ENCODE peak calls at places on chromosome 5, in ten cellular contexts. H, N, I, R, B, Z, M, P, F and C are unnamed samples.

GRCh38 chr5:61613679-61614078 is 281.6 kb downstream of the ZSWIM6 start:
- DNase-seq in H (no peak), N (no peak), I (no peak), R (no peak), B (no peak), Z (no peak), M (no peak), P (no peak), F (no peak), C (no peak)

GRCh38 chr5:169785731-169786130 is 148.7 kb downstream of the DOCK2 start:
- DNase-seq in H (no peak), N (no peak), I (no peak), R (no peak), B (no peak), Z (no peak), M (no peak), P (no peak), F (no peak), C (no peak)

GRCh38 chr5:120552638-120553037 is 88.5 kb downstream of the PRR16 start:
- DNase-seq in H (no peak), N (no peak), I (no peak), R (no peak), B (no peak), Z (no peak), M (no peak), P (peak), F (no peak), C (no peak)

GRCh38 chr5:79301046-79301712 is 65.2 kb downstream of the JMY start:
- DNase-seq in H (no peak), N (no peak), I (no peak), R (no peak), B (no peak), Z (no peak), M (peak), P (peak), F (no peak), C (no peak)

GRCh38 chr5:154446183-154447073 is 631 bp downstream of the SAP30L start:
- DNase-seq in H (peak), N (peak), I (peak), R (peak), B (peak), Z (peak), M (peak), P (peak), F (peak), C (no peak)

GRCh38 chr5:140146523-140146842 is 20.7 kb downstream of the IGIP start:
- DNase-seq in H (no peak), N (no peak), I (no peak), R (no peak), B (no peak), Z (no peak), M (no peak), P (no peak), F (no peak), C (no peak)

GRCh38 chr5:119274767-119275130 is 81.1 kb upstream of the TNFAIP8 start:
- DNase-seq in H (no peak), N (no peak), I (peak), R (no peak), B (peak), Z (no peak), M (peak), P (peak), F (no peak), C (peak)

GRCh38 chr5:78896128-78896527 is 89.0 kb downstream of the ARSB start:
- DNase-seq in H (no peak), N (no peak), I (no peak), R (no peak), B (peak), Z (no peak), M (peak), P (peak), F (no peak), C (no peak)

GRCh38 chr5:142618125-142618524 is 67.8 kb downstream of the FGF1 start:
- DNase-seq in H (no peak), N (no peak), I (no peak), R (no peak), B (peak), Z (no peak), M (peak), P (peak), F (no peak), C (no peak)

GRCh38 chr5:149528661-149529060 is 22.6 kb downstream of the CSNK1A1 start:
- DNase-seq in H (no peak), N (no peak), I (no peak), R (no peak), B (no peak), Z (no peak), M (no peak), P (no peak), F (no peak), C (no peak)

DNA sequence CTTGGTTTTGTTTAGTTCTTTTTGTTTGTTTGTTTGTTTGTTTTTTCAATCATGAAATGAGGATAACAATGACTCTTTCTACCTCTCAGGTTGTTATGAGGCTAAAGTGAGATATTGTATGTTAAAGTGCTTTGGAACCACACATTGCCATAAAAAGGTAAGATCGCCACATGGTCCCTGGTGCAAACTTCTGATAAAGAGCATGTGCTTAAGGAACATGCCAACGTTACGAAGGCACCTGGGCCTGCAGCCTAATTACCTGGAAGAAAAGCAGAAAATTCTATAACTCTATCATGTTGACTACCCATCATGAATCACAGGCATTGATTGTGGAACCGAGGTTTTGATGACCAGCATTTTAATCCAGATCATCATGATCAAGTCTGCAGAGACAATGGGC is 151.8 kb downstream of the DROSHA start:
- DNase-seq in H (no peak), N (no peak), I (no peak), R (no peak), B (no peak), Z (no peak), M (no peak), P (no peak), F (no peak), C (no peak)
- H3K4me2 ChIP-seq in H (no peak), N (no peak), I (no peak), R (no peak), B (no peak), Z (no peak), M (no peak), P (no peak), F (no peak), C (no peak)

DNA sequence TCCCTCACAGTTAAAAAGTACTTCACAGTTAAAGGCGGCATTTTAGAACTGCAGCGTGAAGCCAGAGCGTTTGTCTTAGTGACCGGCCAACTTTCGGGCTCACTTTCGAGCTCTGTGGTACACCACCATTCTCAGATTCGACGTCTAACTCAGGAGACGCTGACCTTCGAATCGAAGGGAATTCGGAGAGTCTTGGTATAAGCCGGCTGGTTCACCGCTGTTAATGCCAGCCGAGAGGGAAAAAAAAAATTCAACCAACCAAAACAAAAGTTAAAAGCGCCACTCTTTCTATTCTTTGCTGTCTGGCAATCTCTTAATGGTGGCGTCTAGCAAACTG is 529 bp upstream of the SNX24 start:
- DNase-seq in H (no peak), N (no peak), I (peak), R (no peak), B (no peak), Z (no peak), M (no peak), P (no peak), F (no peak), C (no peak)
- H3K4me2 ChIP-seq in H (peak), N (peak), I (peak), R (peak), B (peak), Z (peak), M (peak), P (peak), F (peak), C (peak)

DNA sequence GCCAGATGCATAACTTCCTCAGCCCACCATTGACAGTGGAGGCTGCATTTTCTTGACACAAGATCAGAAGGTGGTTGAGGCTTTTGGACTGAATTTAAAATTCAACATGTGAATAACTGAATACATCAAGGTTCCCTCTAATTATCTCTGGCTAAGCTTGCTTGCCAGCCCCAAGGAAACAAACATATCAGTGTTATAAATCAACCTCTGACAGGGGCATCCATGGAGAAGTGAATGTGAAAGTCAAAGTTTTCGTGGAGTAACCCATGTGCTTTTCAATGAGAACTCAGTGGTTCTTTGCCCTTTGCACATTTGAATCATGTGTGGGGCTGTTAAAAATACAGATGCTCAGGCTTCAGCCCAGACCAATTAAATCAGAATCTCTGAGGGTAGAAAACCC is 128.9 kb downstream of the LRRC70 start:
- DNase-seq in H (no peak), N (no peak), I (no peak), R (no peak), B (no peak), Z (no peak), M (no peak), P (no peak), F (no peak), C (no peak)
- H3K4me2 ChIP-seq in H (no peak), N (no peak), I (no peak), R (no peak), B (no peak), Z (no peak), M (no peak), P (no peak), F (no peak), C (no peak)

GRCh38 chr5:148147415-148147814 is 20.9 kb upstream of the SPINK14 start:
- DNase-seq in H (no peak), N (no peak), I (no peak), R (no peak), B (no peak), Z (no peak), M (no peak), P (no peak), F (no peak), C (no peak)

GRCh38 chr5:148151872-148152271 is 16.5 kb upstream of the SPINK14 start:
- DNase-seq in H (no peak), N (no peak), I (no peak), R (no peak), B (no peak), Z (no peak), M (no peak), P (no peak), F (no peak), C (no peak)

GRCh38 chr5:148145916-148146315 is 22.4 kb upstream of the SPINK14 start:
- DNase-seq in H (no peak), N (no peak), I (no peak), R (no peak), B (peak), Z (no peak), M (peak), P (peak), F (peak), C (no peak)

GRCh38 chr5:148141645-148142044 is 26.7 kb upstream of the SPINK14 start:
- DNase-seq in H (no peak), N (no peak), I (no peak), R (no peak), B (no peak), Z (no peak), M (no peak), P (no peak), F (no peak), C (no peak)

DNA sequence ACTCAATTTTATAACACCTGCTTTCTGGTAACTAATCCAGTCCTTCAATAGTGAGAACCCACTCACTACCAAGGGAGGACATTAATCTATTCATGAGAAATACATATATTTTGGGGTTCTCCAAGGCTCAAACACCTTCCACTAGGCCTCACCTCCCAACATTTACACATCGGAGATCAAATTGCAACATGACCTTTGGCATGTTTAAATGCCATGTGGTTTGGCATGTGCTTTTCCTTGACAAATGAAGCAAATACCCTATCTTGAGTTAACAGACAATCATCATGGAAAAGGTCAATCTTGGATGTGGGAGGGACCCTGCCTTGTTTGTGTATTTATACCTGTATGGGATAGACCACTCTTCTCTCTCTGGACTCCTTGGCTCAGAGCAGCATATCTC is 21.9 kb upstream of the SPINK14 start:
- DNase-seq in H (no peak), N (no peak), I (no peak), R (no peak), B (no peak), Z (no peak), M (no peak), P (no peak), F (no peak), C (no peak)
- H3K4me2 ChIP-seq in H (no peak), N (no peak), I (no peak), R (no peak), B (no peak), Z (no peak), M (no peak), P (no peak), F (no peak), C (no peak)

GRCh38 chr5:50856720-50857119 is 190.3 kb downstream of the PARP8 start:
- DNase-seq in H (no peak), N (no peak), I (peak), R (no peak), B (no peak), Z (no peak), M (no peak), P (no peak), F (no peak), C (no peak)

GRCh38 chr5:50854082-50854481 is 187.6 kb downstream of the PARP8 start:
- DNase-seq in H (no peak), N (no peak), I (no peak), R (no peak), B (no peak), Z (no peak), M (no peak), P (no peak), F (no peak), C (no peak)

GRCh38 chr5:50849554-50849953 is 183.1 kb downstream of the PARP8 start:
- DNase-seq in H (no peak), N (no peak), I (no peak), R (no peak), B (no peak), Z (no peak), M (no peak), P (no peak), F (no peak), C (no peak)

DNA sequence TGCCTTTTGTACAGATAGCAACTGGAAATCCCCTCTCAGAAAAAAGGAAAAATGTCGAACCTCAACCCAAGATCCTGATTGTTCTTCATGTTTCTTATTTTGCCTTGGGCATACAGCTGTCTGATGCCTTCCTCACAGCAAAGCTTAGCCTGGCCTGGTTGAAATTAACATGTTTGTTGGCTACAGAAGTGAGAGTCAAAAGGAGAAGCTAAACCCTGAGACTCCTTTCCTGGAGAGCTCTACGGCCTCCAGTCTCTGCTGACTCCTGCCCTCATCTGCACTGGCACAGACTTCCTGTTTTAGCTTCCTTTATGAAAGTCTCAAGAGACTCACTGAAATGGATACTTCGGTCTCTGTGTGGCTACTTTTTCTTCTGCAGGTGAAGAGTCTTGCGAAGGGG is 186.7 kb downstream of the PARP8 start:
- DNase-seq in H (no peak), N (no peak), I (peak), R (no peak), B (no peak), Z (no peak), M (no peak), P (no peak), F (no peak), C (no peak)
- H3K4me2 ChIP-seq in H (no peak), N (no peak), I (peak), R (no peak), B (no peak), Z (no peak), M (no peak), P (no peak), F (no peak), C (no peak)

GRCh38 chr5:53303105-53303504 is 177.3 kb upstream of the FST start:
- DNase-seq in H (no peak), N (no peak), I (no peak), R (no peak), B (peak), Z (no peak), M (peak), P (peak), F (no peak), C (peak)

GRCh38 chr5:53298841-53299240 is 181.6 kb upstream of the FST start:
- DNase-seq in H (no peak), N (no peak), I (no peak), R (no peak), B (no peak), Z (no peak), M (peak), P (no peak), F (no peak), C (no peak)

GRCh38 chr5:53302524-53302923 is 177.9 kb upstream of the FST start:
- DNase-seq in H (no peak), N (no peak), I (no peak), R (no peak), B (peak), Z (no peak), M (peak), P (peak), F (no peak), C (no peak)
- H3K4me2 ChIP-seq in H (no peak), N (no peak), I (no peak), R (no peak), B (no peak), Z (no peak), M (no peak), P (peak), F (no peak), C (no peak)

GRCh38 chr5:114726126-114726525 is 364.3 kb downstream of the KCNN2 start:
- DNase-seq in H (no peak), N (no peak), I (no peak), R (no peak), B (peak), Z (no peak), M (no peak), P (no peak), F (no peak), C (no peak)
- H3K4me2 ChIP-seq in H (no peak), N (no peak), I (no peak), R (no peak), B (no peak), Z (no peak), M (no peak), P (no peak), F (no peak), C (no peak)

DNA sequence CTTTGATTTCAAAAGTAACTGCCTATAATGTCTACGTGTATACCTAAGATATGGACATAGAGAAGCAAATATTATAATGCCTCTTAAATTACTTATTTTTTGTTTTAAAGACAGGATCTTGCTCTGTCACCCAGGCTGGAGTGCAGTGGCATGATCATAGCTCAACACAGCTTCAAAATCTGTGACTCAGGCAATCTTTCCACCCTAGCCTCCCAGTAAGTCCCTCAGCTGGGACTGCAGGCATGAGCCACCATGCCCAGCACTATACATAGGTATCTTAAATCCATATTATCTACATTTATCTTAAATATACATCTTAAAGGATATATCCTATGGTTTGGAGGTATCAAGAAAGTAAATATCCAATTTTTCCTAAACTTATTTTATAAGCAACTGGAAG is 261.2 kb downstream of the ARL15 start:
- DNase-seq in H (no peak), N (no peak), I (no peak), R (no peak), B (no peak), Z (no peak), M (no peak), P (peak), F (no peak), C (no peak)
- H3K4me2 ChIP-seq in H (no peak), N (no peak), I (no peak), R (no peak), B (no peak), Z (no peak), M (no peak), P (peak), F (no peak), C (no peak)

DNA sequence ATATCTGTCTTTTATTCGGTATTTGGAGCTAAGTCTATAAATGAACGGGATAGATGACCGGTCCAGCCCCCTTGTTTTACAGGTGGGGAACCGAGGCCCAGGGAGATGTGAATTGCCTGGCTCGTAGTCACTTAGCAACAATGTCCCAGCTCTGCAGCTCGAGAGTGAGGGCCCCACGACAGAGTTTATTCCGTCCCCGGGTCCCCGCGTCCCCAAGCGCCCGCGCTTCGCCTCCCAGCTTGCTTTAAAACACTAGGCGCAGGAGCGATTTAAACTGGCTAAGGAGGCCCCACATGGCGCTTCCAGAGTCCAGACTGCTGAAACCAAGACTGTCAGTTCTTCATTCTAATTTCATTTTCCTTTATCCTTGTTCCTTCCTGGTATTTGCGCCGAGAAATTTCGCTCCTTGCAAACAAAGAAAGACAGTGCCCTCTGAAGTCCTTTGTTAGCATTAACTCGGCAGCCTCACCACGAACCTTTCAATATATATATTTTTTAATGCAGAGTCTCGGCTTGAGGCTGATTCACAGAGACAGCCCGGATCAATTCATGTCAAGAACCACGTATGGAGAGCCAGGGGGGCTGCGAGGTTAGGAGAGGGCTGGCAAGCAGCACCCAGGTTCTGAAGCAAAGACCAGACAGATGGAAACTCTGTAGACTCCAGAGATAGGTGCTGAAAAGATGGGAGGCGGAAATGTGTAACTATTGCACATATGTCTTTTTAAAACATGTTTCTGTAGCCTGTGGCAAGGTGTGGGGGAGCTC is 1.4 kb upstream of the ENC1 start:
- DNase-seq in H (peak), N (peak), I (peak), R (peak), B (peak), Z (no peak), M (peak), P (peak), F (peak), C (no peak)
- H3K4me2 ChIP-seq in H (peak), N (peak), I (peak), R (peak), B (peak), Z (peak), M (peak), P (peak), F (peak), C (peak)

DNA sequence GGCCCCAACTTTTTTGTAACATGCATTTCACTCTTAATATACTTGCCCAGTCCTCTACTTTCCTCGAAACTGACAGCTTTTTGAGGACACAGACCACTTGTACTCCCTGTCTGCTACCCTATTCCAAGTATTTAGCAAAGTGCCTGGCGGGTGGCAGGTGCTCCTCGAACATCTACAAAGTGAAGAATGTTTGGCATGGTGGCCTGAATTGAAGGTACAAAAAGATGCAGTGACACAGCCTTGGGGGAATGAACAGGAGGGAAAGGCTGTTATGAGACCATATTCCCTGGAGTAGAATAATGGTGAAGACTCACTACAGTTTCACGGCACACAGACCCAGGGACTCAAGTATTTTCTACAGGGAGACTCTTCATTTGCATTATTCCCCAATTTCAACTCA is 590.9 kb downstream of the PRELID2 start:
- DNase-seq in H (no peak), N (no peak), I (no peak), R (no peak), B (no peak), Z (no peak), M (no peak), P (no peak), F (no peak), C (no peak)
- H3K4me2 ChIP-seq in H (no peak), N (no peak), I (no peak), R (no peak), B (no peak), Z (no peak), M (peak), P (peak), F (no peak), C (no peak)